ENCODE peak calls at places on chromosomes 11 and 22, in nine cellular contexts. M is hippocampal formation; E is spleen; I is neural crest cell; O is progenitor cell of endocrine pancreas; Q is right cardiac atrium; L is CD4-positive, CD25-positive, alpha-beta regulatory T cell; K is sigmoid colon; W is H9. T is an unnamed sample.

GRCh38 chr11:35998651-35999050 is 54.8 kb downstream of the LDLRAD3 start:
- DNase-seq in M (no peak), E (no peak), I (no peak), O (no peak), Q (no peak), L (no peak), K (no peak), W (no peak), T (no peak)

GRCh38 chr11:12052676-12053605 is 44.5 kb upstream of the DKK3 start:
- DNase-seq in M (no peak), E (no peak), I (no peak), O (no peak), Q (no peak), L (peak), K (peak), W (peak), T (no peak)

GRCh38 chr11:2387266-2387982 is 10.3 kb downstream of the CD81 start:
- DNase-seq in M (peak), E (no peak), I (no peak), O (no peak), Q (no peak), L (peak), K (no peak), W (no peak), T (no peak)

GRCh38 chr11:117876341-117877119 is at the start of gene FXYD6:
- DNase-seq in M (no peak), E (peak), I (peak), O (peak), Q (peak), L (no peak), K (peak), W (peak), T (no peak)

GRCh38 chr11:62400760-62401159 is 18.1 kb upstream of the SCGB1A1 start:
- DNase-seq in M (peak), E (peak), I (no peak), O (no peak), Q (peak), L (no peak), K (peak), W (no peak), T (peak)

GRCh38 chr22:32355760-32356159 is 1.9 kb upstream of the RFPL3 start:
- DNase-seq in M (no peak), E (no peak), I (no peak), O (no peak), Q (no peak), L (peak), K (no peak), W (no peak), T (no peak)

GRCh38 chr22:39068033-39068785 is 8.9 kb upstream of the APOBEC3G start:
- DNase-seq in M (no peak), E (no peak), I (no peak), O (no peak), Q (no peak), L (no peak), K (no peak), W (no peak), T (no peak)

GRCh38 chr11:100878474-100878873 is 191.4 kb downstream of the ARHGAP42 start:
- DNase-seq in M (no peak), E (no peak), I (no peak), O (no peak), Q (no peak), L (no peak), K (no peak), W (no peak), T (no peak)

GRCh38 chr11:116962108-116962507 is 124.7 kb upstream of the APOA1 start:
- DNase-seq in M (no peak), E (no peak), I (no peak), O (no peak), Q (no peak), L (no peak), K (no peak), W (no peak), T (no peak)

GRCh38 chr11:67273260-67273990 is 7.2 kb downstream of the GRK2 start:
- DNase-seq in M (no peak), E (peak), I (no peak), O (no peak), Q (peak), L (no peak), K (peak), W (no peak), T (peak)

GRCh38 chr11:28114116-28114515 is 5.9 kb downstream of the METTL15 start:
- DNase-seq in M (no peak), E (no peak), I (no peak), O (no peak), Q (no peak), L (no peak), K (no peak), W (no peak), T (no peak)

GRCh38 chr11:28342704-28343103 is 234.5 kb downstream of the METTL15 start:
- DNase-seq in M (no peak), E (no peak), I (no peak), O (no peak), Q (no peak), L (no peak), K (no peak), W (no peak), T (no peak)

GRCh38 chr11:17719940-17720795 is 797 bp downstream of the MYOD1 start:
- DNase-seq in M (no peak), E (no peak), I (peak), O (no peak), Q (no peak), L (no peak), K (no peak), W (peak), T (no peak)